ENCODE peak calls at places on chromosome 5, in seven cellular contexts. W, E, Z, K, U, H and Y are unnamed samples.

GRCh38 chr5:61397937-61398336 is 65.9 kb downstream of the ZSWIM6 start:
- DNase-seq in W (no peak), E (no peak), Z (no peak), K (no peak), U (no peak), H (no peak), Y (no peak)

GRCh38 chr5:14036514-14036913 is 92.0 kb upstream of the DNAH5 start:
- DNase-seq in W (no peak), E (no peak), Z (no peak), K (no peak), U (peak), H (no peak), Y (no peak)

GRCh38 chr5:80191991-80192398 is 63.9 kb downstream of the SERINC5 start:
- DNase-seq in W (no peak), E (peak), Z (no peak), K (peak), U (peak), H (peak), Y (no peak)

GRCh38 chr5:180287868-180288267 is 4.0 kb downstream of the MAPK9 start:
- DNase-seq in W (no peak), E (no peak), Z (no peak), K (no peak), U (no peak), H (peak), Y (no peak)

GRCh38 chr5:27708579-27708978 is 670.2 kb upstream of the CDH9 start:
- DNase-seq in W (no peak), E (no peak), Z (no peak), K (no peak), U (peak), H (no peak), Y (no peak)

GRCh38 chr5:78519198-78519941 is 129.2 kb downstream of the LHFPL2 start:
- DNase-seq in W (no peak), E (no peak), Z (no peak), K (no peak), U (no peak), H (no peak), Y (no peak)

GRCh38 chr5:53116597-53116996 is 7.0 kb upstream of the MOCS2 start:
- DNase-seq in W (no peak), E (no peak), Z (no peak), K (no peak), U (no peak), H (no peak), Y (no peak)

GRCh38 chr5:57232293-57233033 is 58.6 kb downstream of the GPBP1 start:
- DNase-seq in W (no peak), E (no peak), Z (no peak), K (no peak), U (peak), H (no peak), Y (no peak)

GRCh38 chr5:91332267-91333044 is 50.7 kb downstream of the ARRDC3 start:
- DNase-seq in W (no peak), E (peak), Z (no peak), K (no peak), U (peak), H (no peak), Y (no peak)

GRCh38 chr5:125317546-125317995 is 571.1 kb upstream of the ZNF608 start:
- DNase-seq in W (peak), E (no peak), Z (no peak), K (no peak), U (peak), H (no peak), Y (no peak)

GRCh38 chr5:72878854-72879253 is 62.4 kb downstream of the TNPO1 start:
- DNase-seq in W (no peak), E (no peak), Z (no peak), K (no peak), U (no peak), H (no peak), Y (no peak)

GRCh38 chr5:141604318-141604717 is 14.5 kb downstream of the DIAPH1 start:
- DNase-seq in W (no peak), E (peak), Z (peak), K (peak), U (peak), H (no peak), Y (no peak)

GRCh38 chr5:154475613-154476342 is 2.2 kb downstream of the HAND1 start:
- DNase-seq in W (peak), E (no peak), Z (no peak), K (no peak), U (no peak), H (peak), Y (no peak)

GRCh38 chr5:172052454-172053236 is 46.2 kb upstream of the FBXW11 start:
- DNase-seq in W (no peak), E (peak), Z (peak), K (peak), U (peak), H (peak), Y (no peak)

GRCh38 chr5:57034517-57034916 is 82.6 kb upstream of the MIER3 start:
- DNase-seq in W (no peak), E (no peak), Z (no peak), K (no peak), U (no peak), H (no peak), Y (no peak)

GRCh38 chr5:64746446-64746845 is 22.0 kb downstream of the SREK1IP1 start:
- DNase-seq in W (no peak), E (no peak), Z (no peak), K (no peak), U (peak), H (no peak), Y (no peak)

GRCh38 chr5:1163879-1164278 is 37.5 kb upstream of the SLC6A19 start:
- DNase-seq in W (no peak), E (no peak), Z (no peak), K (no peak), U (no peak), H (no peak), Y (no peak)

GRCh38 chr5:145984072-145984471 is 47.7 kb downstream of the SH3RF2 start:
- DNase-seq in W (no peak), E (no peak), Z (no peak), K (no peak), U (no peak), H (no peak), Y (no peak)

GRCh38 chr5:164013077-164013670 is 507.8 kb downstream of the MAT2B start:
- DNase-seq in W (peak), E (peak), Z (peak), K (no peak), U (peak), H (peak), Y (peak)

GRCh38 chr5:123997354-123998215 is 485.6 kb downstream of the CSNK1G3 start:
- DNase-seq in W (no peak), E (peak), Z (peak), K (no peak), U (peak), H (no peak), Y (no peak)

GRCh38 chr5:107809201-107810034 is 138.7 kb upstream of the EFNA5 start:
- DNase-seq in W (no peak), E (no peak), Z (no peak), K (no peak), U (peak), H (no peak), Y (no peak)

GRCh38 chr5:57441557-57441956 is 41.1 kb downstream of the ACTBL2 start:
- DNase-seq in W (no peak), E (peak), Z (peak), K (no peak), U (peak), H (no peak), Y (no peak)

GRCh38 chr5:18394154-18394804 is 760.0 kb downstream of the TAF11L14 start:
- DNase-seq in W (peak), E (peak), Z (no peak), K (no peak), U (peak), H (peak), Y (peak)

GRCh38 chr5:125409101-125409495 is 662.7 kb upstream of the ZNF608 start:
- DNase-seq in W (no peak), E (peak), Z (no peak), K (no peak), U (no peak), H (no peak), Y (no peak)

GRCh38 chr5:90921428-90921973 is 362.9 kb downstream of the ADGRV1 start:
- DNase-seq in W (no peak), E (no peak), Z (no peak), K (no peak), U (no peak), H (no peak), Y (no peak)

GRCh38 chr5:40622463-40623252 is 57.1 kb upstream of the PTGER4 start:
- DNase-seq in W (no peak), E (no peak), Z (no peak), K (no peak), U (no peak), H (no peak), Y (no peak)

GRCh38 chr5:32276173-32276853 is 36.4 kb downstream of the MTMR12 start:
- DNase-seq in W (no peak), E (peak), Z (no peak), K (no peak), U (peak), H (peak), Y (peak)

GRCh38 chr5:32138839-32139493 is 35.2 kb downstream of the GOLPH3 start:
- DNase-seq in W (no peak), E (no peak), Z (no peak), K (no peak), U (peak), H (no peak), Y (no peak)

GRCh38 chr5:117588611-117589010 is 1014.0 kb upstream of the SEMA6A start:
- DNase-seq in W (no peak), E (peak), Z (no peak), K (no peak), U (no peak), H (no peak), Y (no peak)

GRCh38 chr5:88722546-88722945 is 160.4 kb downstream of the MEF2C start:
- DNase-seq in W (peak), E (no peak), Z (no peak), K (no peak), U (no peak), H (no peak), Y (no peak)

GRCh38 chr5:149799119-149799623 is 69.1 kb downstream of the PPARGC1B start:
- DNase-seq in W (no peak), E (peak), Z (peak), K (peak), U (peak), H (no peak), Y (no peak)

GRCh38 chr5:122831984-122832383 is 13.4 kb upstream of the SNX24 start:
- DNase-seq in W (no peak), E (no peak), Z (no peak), K (no peak), U (no peak), H (no peak), Y (no peak)

GRCh38 chr5:58076473-58077257 is 383.2 kb downstream of the PLK2 start:
- DNase-seq in W (no peak), E (no peak), Z (no peak), K (no peak), U (no peak), H (no peak), Y (no peak)

GRCh38 chr5:116629168-116629567 is 54.5 kb upstream of the SEMA6A start:
- DNase-seq in W (no peak), E (no peak), Z (no peak), K (no peak), U (no peak), H (no peak), Y (no peak)

GRCh38 chr5:124310453-124310852 is 436.0 kb downstream of the ZNF608 start:
- DNase-seq in W (no peak), E (no peak), Z (no peak), K (no peak), U (no peak), H (no peak), Y (no peak)

GRCh38 chr5:9776525-9776924 is 146.4 kb upstream of the TAS2R1 start:
- DNase-seq in W (no peak), E (no peak), Z (peak), K (no peak), U (peak), H (no peak), Y (no peak)

GRCh38 chr5:32182463-32183081 is 8.5 kb upstream of the GOLPH3 start:
- DNase-seq in W (no peak), E (no peak), Z (no peak), K (no peak), U (no peak), H (no peak), Y (peak)

GRCh38 chr5:178150977-178151734 is 2.5 kb downstream of the NHP2 start:
- DNase-seq in W (no peak), E (no peak), Z (no peak), K (no peak), U (no peak), H (no peak), Y (no peak)

GRCh38 chr5:81393430-81393782 is 528 bp downstream of the ACOT12 start:
- DNase-seq in W (no peak), E (no peak), Z (no peak), K (no peak), U (no peak), H (no peak), Y (no peak)
- TF ChIP-seq CTCF in W (no peak), E (no peak), Z (no peak), K (no peak), U (peak), H (peak), Y (no peak)

DNA sequence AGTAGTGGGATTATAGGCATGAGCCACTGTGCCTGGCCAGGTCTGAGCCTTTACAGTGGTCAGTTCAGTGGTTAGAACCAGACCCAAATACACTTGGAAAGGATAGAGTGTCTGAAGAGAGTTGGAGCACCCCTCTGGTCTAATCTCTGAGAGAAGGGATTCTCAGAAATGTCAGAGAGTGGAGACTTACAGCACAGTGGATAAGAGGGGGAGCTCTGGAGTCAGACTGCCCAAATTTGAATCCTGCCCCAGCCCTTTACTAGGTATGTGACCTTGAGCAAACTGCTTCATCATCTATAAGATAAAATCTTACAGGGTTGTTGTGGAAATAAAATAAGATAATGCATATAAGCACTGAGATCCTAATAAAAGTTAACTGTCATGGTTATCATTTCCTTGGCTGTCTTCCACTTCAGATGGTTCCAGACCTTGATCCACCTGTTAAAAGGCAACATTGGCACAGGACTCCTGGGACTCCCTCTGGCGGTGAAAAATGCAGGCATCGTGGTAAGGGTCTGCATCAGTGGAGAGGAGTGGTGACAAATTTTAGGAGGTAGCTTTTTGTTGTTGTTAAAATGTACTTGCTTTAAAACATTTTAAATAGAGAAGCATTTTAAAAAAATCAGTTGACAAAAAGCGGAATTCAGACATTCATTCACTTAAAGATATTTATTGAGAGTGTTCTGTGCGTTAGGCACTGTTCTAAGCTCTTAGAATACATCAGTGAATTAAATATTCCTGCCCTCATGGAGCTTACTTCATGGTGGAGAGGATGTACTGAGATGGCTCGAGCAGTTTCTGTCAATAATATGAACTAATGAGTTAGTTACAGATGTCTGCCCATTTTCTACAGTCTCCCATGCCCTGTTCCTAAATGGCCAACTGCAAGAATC is 16.0 kb downstream of the SLC36A1 start:
- DNase-seq in W (peak), E (no peak), Z (no peak), K (no peak), U (no peak), H (peak), Y (no peak)
- TF ChIP-seq CTCF in W (peak), E (peak), Z (peak), K (no peak), U (no peak), H (peak), Y (peak)

GRCh38 chr5:95857185-95857945 is 34.8 kb upstream of the GLRX start:
- DNase-seq in W (no peak), E (peak), Z (no peak), K (peak), U (peak), H (no peak), Y (no peak)
- TF ChIP-seq CTCF in W (no peak), E (no peak), Z (no peak), K (peak), U (no peak), H (no peak), Y (no peak)

GRCh38 chr5:96595300-96596090 is 66.7 kb upstream of the CAST start:
- DNase-seq in W (no peak), E (no peak), Z (no peak), K (no peak), U (no peak), H (no peak), Y (peak)
- TF ChIP-seq CTCF in W (peak), E (peak), Z (peak), K (no peak), U (peak), H (peak), Y (peak)

DNA sequence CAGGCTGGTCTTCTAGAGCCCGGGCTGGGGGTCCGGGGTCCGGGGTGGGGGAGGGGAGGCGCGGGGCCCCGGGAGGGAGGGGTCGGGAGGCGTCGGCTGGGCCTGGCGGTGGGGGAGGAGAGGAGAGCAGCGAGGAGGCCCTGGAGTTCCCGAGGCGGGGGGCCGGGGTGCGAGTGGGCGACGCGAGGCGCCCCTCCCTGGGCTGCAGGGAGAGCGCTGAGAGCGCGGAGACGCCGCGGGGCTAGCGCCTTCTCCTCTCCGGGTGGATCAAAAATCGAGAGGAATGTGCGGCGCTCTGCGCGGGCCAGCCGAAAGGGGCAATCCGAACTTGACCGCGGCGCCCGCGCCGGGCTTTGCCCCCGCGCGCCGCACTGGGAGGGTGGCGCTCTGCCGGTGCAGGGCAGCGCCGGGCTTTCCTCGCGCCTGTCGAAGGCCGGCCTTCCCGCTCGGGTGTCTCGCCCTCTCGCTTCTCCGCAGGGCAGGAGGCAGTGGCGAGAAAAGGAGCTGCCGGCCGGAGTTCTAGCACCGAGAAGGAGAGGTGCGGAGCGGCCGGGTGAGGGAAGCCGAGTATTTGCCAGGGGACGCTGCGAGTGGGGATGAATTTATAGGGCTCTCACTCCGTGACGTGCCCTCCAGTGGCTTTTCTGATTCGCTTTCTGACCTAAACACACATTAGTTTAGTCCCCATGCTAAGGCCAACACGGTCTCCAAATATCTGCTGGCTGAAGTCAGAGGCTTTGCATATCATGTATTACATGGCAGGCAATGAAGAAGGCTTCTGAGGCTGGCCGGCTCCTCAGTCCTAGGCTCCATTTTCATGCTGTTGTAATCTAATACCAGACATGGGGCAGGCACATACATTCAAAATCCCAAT is at the start of gene GDNF:
- DNase-seq in W (peak), E (peak), Z (no peak), K (peak), U (peak), H (peak), Y (peak)
- TF ChIP-seq CTCF in W (no peak), E (no peak), Z (peak), K (no peak), U (peak), H (peak), Y (no peak)

DNA sequence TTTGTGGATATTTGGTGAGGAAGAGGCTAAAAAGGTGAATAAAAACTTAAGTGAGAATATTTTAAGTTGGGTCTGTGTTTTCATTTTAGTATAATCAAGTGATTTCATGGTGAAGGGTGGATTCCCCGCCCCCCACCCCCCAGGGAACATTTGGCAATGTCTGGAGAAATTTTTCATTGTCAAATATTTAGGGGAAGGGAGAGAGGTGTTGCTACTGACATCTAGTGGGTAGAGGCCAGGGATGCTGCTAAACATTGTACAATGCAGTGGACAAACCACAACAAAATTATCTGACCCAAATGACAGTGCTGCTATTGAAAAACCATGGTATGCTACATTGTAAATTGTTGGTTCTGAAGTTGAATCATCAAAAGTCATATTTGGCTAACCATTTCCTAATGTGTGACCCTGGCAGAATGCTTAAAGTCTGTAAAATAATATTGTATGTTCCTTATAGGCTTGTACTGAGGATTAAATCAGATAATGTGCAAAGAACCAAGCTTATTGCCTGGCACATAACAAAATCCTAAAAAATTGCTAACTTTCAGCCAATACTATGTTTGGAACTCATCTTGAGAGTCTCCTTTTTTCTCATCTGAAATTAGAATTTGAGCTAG is 5.6 kb downstream of the C5orf24 start:
- DNase-seq in W (no peak), E (peak), Z (no peak), K (no peak), U (peak), H (no peak), Y (no peak)
- TF ChIP-seq CTCF in W (peak), E (peak), Z (peak), K (no peak), U (peak), H (peak), Y (peak)

DNA sequence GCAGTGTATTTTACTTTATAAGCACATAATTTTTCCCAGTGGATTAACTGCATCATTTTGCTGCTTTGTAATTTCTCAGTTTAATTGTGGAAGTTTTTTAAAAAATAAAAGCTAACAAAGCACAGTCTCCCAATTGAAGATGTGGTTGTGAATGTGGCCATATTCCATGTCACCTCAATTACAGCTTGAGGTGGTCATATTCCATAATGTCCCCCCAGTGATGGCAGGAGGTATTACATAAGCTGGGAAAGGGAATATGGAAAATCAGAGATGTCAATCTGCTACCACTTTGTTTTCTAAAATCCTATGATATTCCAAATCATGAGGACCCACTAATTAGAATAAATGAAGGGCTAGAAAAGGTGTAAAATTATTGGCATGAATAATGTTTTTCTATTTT is 1672.0 kb upstream of the CDH9 start:
- DNase-seq in W (no peak), E (no peak), Z (no peak), K (no peak), U (no peak), H (peak), Y (no peak)
- TF ChIP-seq CTCF in W (peak), E (no peak), Z (no peak), K (no peak), U (no peak), H (no peak), Y (no peak)